ENCODE peak calls at places on chromosome 5, in ten cellular contexts. C is cardiac fibroblast; P is stimulated activated CD8-positive, alpha-beta memory T cell treated with anti-CD3 and anti-CD28 coated beads, Interleukin-15, amount 100 ng/mL, for 24 hours; H is EL; L is B cell; Q is RPMI8226; G is pancreas; I is globus pallidus; O is NCI-H345; S is ELF-1. D is an unnamed sample.

GRCh38 chr5:132725745-132726144 is 11.6 kb downstream of the KIF3A start:
- DNase-seq in Q (no peak), C (no peak), H (no peak), I (no peak), P (no peak), L (no peak), G (no peak), O (no peak), S (no peak), D (no peak)

GRCh38 chr5:60700347-60700815 is 415 bp upstream of the DEPDC1B start:
- DNase-seq in G (no peak), Q (peak), O (peak), P (no peak), L (no peak), I (peak), H (peak), C (peak), S (no peak), D (no peak)

GRCh38 chr5:138353550-138353893 is 1.0 kb downstream of the KDM3B start:
- DNase-seq in H (no peak), O (no peak), L (no peak), S (no peak), Q (peak), G (no peak), I (no peak), C (no peak), P (no peak), D (no peak)

GRCh38 chr5:168798065-168799023 is 219.2 kb upstream of the PANK3 start:
- DNase-seq in G (no peak), P (no peak), L (no peak), O (no peak), C (no peak), H (no peak), S (no peak), I (no peak), Q (no peak), D (no peak)

GRCh38 chr5:31531543-31531887 is 378 bp downstream of the DROSHA start:
- DNase-seq in P (peak), C (peak), I (no peak), S (no peak), H (peak), Q (peak), O (peak), G (peak), L (no peak), D (peak)

GRCh38 chr5:178281321-178281720 is 48.7 kb upstream of the PHYKPL start:
- DNase-seq in S (no peak), O (no peak), Q (no peak), C (no peak), H (no peak), G (no peak), P (no peak), I (no peak), L (no peak), D (no peak)

GRCh38 chr5:31407921-31408714 is 123.8 kb downstream of the DROSHA start:
- DNase-seq in C (peak), I (no peak), S (no peak), Q (no peak), H (peak), G (no peak), L (no peak), P (no peak), O (no peak), D (no peak)

GRCh38 chr5:123344819-123345426 is 78.3 kb downstream of the CEP120 start:
- DNase-seq in G (no peak), O (peak), Q (peak), H (peak), L (no peak), P (no peak), S (peak), I (peak), C (peak), D (peak)

GRCh38 chr5:88879724-88880123 is 3.3 kb downstream of the MEF2C start:
- DNase-seq in O (no peak), P (no peak), Q (peak), S (no peak), I (no peak), G (no peak), L (no peak), H (no peak), C (peak), D (no peak)

GRCh38 chr5:178341091-178341960 is 108.7 kb upstream of the PHYKPL start:
- DNase-seq in O (no peak), S (no peak), P (no peak), Q (no peak), L (no peak), C (no peak), G (peak), I (no peak), H (no peak), D (no peak)

GRCh38 chr5:39624268-39624886 is 199.6 kb upstream of the DAB2 start:
- DNase-seq in H (peak), S (no peak), Q (no peak), G (no peak), P (no peak), I (no peak), L (no peak), C (peak), O (no peak), D (no peak)

GRCh38 chr5:124700930-124701458 is 45.4 kb downstream of the ZNF608 start:
- DNase-seq in S (peak), Q (no peak), P (no peak), C (no peak), I (no peak), O (no peak), G (no peak), H (no peak), L (no peak), D (no peak)

GRCh38 chr5:129135633-129136032 is 41.1 kb downstream of the ISOC1 start:
- DNase-seq in O (no peak), L (no peak), Q (no peak), H (no peak), G (no peak), S (peak), P (no peak), I (no peak), C (no peak), D (peak)

GRCh38 chr5:146130440-146131045 is 25.2 kb upstream of the PLAC8L1 start:
- DNase-seq in G (no peak), I (peak), C (peak), S (no peak), P (no peak), Q (no peak), O (no peak), H (peak), L (no peak), D (no peak)

GRCh38 chr5:168073991-168074800 is 217.2 kb upstream of the WWC1 start:
- DNase-seq in G (no peak), I (no peak), C (no peak), Q (no peak), L (no peak), P (no peak), H (no peak), O (no peak), S (no peak), D (no peak)

GRCh38 chr5:158814521-158814920 is 285.2 kb downstream of the EBF1 start:
- DNase-seq in H (peak), G (no peak), S (no peak), O (no peak), Q (no peak), P (no peak), I (no peak), L (no peak), C (no peak), D (no peak)

GRCh38 chr5:67353500-67353931 is 156.9 kb upstream of the CD180 start:
- DNase-seq in Q (peak), L (no peak), O (peak), P (no peak), S (no peak), C (peak), H (no peak), I (peak), G (no peak), D (no peak)

GRCh38 chr5:37174928-37175327 is 74.2 kb downstream of the CPLANE1 start:
- DNase-seq in C (no peak), G (no peak), S (peak), I (no peak), O (no peak), Q (no peak), P (no peak), L (no peak), H (no peak), D (no peak)

GRCh38 chr5:77645158-77645994 is 6.9 kb upstream of the OTP start:
- DNase-seq in C (no peak), P (peak), I (no peak), L (no peak), O (peak), S (peak), Q (peak), G (peak), H (peak), D (peak)

GRCh38 chr5:126523818-126524522 is 71.0 kb downstream of the ALDH7A1 start:
- DNase-seq in I (no peak), C (no peak), O (no peak), H (no peak), Q (no peak), P (no peak), G (no peak), S (no peak), L (no peak), D (no peak)

GRCh38 chr5:93724791-93725190 is 16.6 kb downstream of the POU5F2 start:
- DNase-seq in G (no peak), L (no peak), I (no peak), H (no peak), P (no peak), O (no peak), C (peak), S (no peak), Q (no peak), D (no peak)

GRCh38 chr5:143241892-143242291 is 161.6 kb downstream of the NR3C1 start:
- DNase-seq in H (peak), O (no peak), Q (no peak), L (no peak), G (no peak), C (peak), I (no peak), S (no peak), P (no peak), D (no peak)

GRCh38 chr5:102910240-102911226 is 155.4 kb downstream of the PAM start:
- DNase-seq in P (no peak), I (no peak), C (peak), G (no peak), H (peak), Q (no peak), L (no peak), S (no peak), O (no peak), D (peak)

GRCh38 chr5:116872986-116873385 is 298.4 kb upstream of the SEMA6A start:
- DNase-seq in I (no peak), O (no peak), L (no peak), S (no peak), H (no peak), C (peak), G (no peak), P (no peak), Q (no peak), D (no peak)

GRCh38 chr5:56111404-56111781 is 116.6 kb upstream of the IL6ST start:
- DNase-seq in S (no peak), H (no peak), L (no peak), O (no peak), Q (no peak), I (no peak), C (no peak), P (no peak), G (no peak), D (no peak)

GRCh38 chr5:59275537-59276276 is 617.8 kb downstream of the PDE4D start:
- DNase-seq in S (peak), O (no peak), L (no peak), C (peak), Q (no peak), P (no peak), H (peak), I (peak), G (no peak), D (peak)

GRCh38 chr5:112995764-112996618 is 19.4 kb downstream of the DCP2 start:
- DNase-seq in P (peak), H (peak), C (peak), Q (peak), S (peak), L (peak), G (peak), I (peak), O (peak), D (peak)

GRCh38 chr5:67414712-67415111 is 218.1 kb upstream of the CD180 start:
- DNase-seq in G (no peak), H (peak), O (no peak), L (no peak), I (no peak), Q (no peak), P (no peak), C (peak), S (no peak), D (no peak)

GRCh38 chr5:166746506-166746905 is 1544.9 kb upstream of the WWC1 start:
- DNase-seq in O (no peak), I (no peak), H (no peak), L (no peak), C (no peak), P (no peak), G (no peak), Q (no peak), S (no peak), D (no peak)

D was measured in A549.